ENCODE peak calls at places on chromosomes 1 and 21, in six cellular contexts. P is esophagus squamous epithelium; Y is PC-3; J is substantia nigra; W is CD4-positive, alpha-beta T cell; E is kidney. Z is an unnamed sample.

GRCh38 chr1:233211595-233211994 is 83.9 kb downstream of the PCNX2 start:
- DNase-seq in P (no peak), E (no peak), Y (peak; percentile 14), J (no peak), W (no peak), Z (no peak)

GRCh38 chr1:32101233-32101681 is 6.6 kb upstream of the KPNA6 start:
- DNase-seq in J (no peak), Y (peak; percentile 73), P (no peak), E (no peak), W (no peak), Z (no peak)

GRCh38 chr1:89847191-89847729 is 26.4 kb downstream of the LRRC8D start:
- DNase-seq in P (no peak), E (no peak), Y (no peak), J (no peak), W (no peak), Z (no peak)

GRCh38 chr21:46368533-46369285 is 44.8 kb downstream of the PCNT start:
- DNase-seq in J (no peak), W (peak; percentile 6), E (no peak), Y (no peak), P (no peak), Z (peak; percentile 71)

GRCh38 chr1:211036701-211037494 is 97.0 kb downstream of the KCNH1 start:
- DNase-seq in J (no peak), P (no peak), W (no peak), Y (peak; percentile 71), E (no peak), Z (no peak)

GRCh38 chr1:17607644-17608581 is 68.4 kb downstream of the ARHGEF10L start:
- DNase-seq in Y (no peak), W (no peak), E (no peak), P (no peak), J (no peak), Z (no peak)

GRCh38 chr1:87781589-87781988 is 452.9 kb downstream of the LMO4 start:
- DNase-seq in J (no peak), W (no peak), Y (no peak), P (no peak), E (no peak), Z (no peak)

GRCh38 chr21:38170283-38170682 is 86.5 kb upstream of the KCNJ15 start:
- DNase-seq in W (no peak), Y (peak; percentile 66), E (no peak), J (no peak), P (no peak), Z (no peak)

GRCh38 chr1:83897516-83897915 is 101.4 kb downstream of the TTLL7 start:
- DNase-seq in J (no peak), E (no peak), W (no peak), P (no peak), Y (no peak), Z (no peak)

GRCh38 chr1:223670458-223671159 is 5.1 kb upstream of the CAPN8 start:
- DNase-seq in Y (peak; percentile 77), J (no peak), E (no peak), W (no peak), P (no peak), Z (no peak)

GRCh38 chr21:29077651-29078090 is 4.2 kb upstream of the CCT8 start:
- DNase-seq in Y (peak; percentile 26), P (no peak), W (no peak), E (no peak), J (no peak), Z (no peak)

DNA sequence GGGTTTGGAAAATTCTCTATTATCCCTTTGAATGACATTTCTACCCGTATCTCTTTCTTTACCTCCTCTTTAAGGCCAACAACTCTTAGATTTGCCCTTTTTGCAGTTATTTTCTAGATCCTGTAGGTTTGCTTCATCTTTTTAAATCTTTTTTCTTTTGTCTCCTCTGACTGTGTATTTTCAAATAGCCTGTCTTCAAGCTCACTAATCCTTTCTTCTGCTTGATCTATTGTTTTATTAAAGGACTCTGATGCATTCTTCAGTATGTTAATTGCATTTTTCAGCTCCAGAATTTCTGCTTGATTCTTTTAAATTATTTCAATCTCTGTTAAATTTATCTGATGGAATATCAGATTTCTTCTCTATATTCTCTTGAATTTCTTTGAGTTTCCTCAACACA is 324.3 kb downstream of the PLA2G4A start:
- DNase-seq in W (no peak), J (no peak), Y (no peak), P (no peak), E (no peak), Z (no peak)
- H3K27ac ChIP-seq in W (no peak overlapping the region), J (no peak overlapping the region), Y (no peak overlapping the region), P (no peak overlapping the region), E (no peak overlapping the region), Z (no peak overlapping the region)

DNA sequence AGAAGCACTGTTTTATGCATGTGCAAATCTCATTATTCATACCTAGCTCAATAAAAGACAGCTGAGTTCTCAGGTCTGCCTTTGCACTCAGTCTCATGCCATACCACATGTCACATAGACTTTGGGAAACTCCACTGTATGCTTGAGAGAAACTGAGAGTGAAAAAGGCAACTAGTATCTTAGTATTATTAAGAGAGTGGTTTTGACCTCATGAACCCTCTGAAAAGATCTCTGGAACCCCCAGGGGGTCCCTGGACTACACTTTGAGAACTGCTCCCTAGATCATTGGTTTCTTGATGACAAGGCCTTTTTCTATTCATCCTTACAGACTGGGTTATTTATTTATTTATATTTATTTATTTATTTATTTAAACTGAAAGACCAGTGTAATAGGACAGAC is 3.7 kb upstream of the RHEX start:
- DNase-seq in W (no peak), E (no peak), P (no peak), Y (no peak), J (no peak), Z (no peak)
- H3K27ac ChIP-seq in W (no peak overlapping the region), E (no peak overlapping the region), P (no peak overlapping the region), Y (no peak overlapping the region), J (no peak overlapping the region), Z (no peak overlapping the region)

GRCh38 chr1:108560143-108560429 is 186 bp downstream of the EEIG2 start:
- DNase-seq in Y (peak; percentile 22), E (no peak), P (no peak), J (no peak), W (no peak), Z (no peak)
- H3K27ac ChIP-seq in Y (no peak overlapping the region), E (no peak overlapping the region), P (peak overlapping the region; percentile 79), J (no peak overlapping the region), W (no peak overlapping the region), Z (peak overlapping the region; percentile 33)

GRCh38 chr1:115364776-115365155 is 26.7 kb upstream of the NGF start:
- DNase-seq in Y (no peak), J (no peak), E (no peak), P (no peak), W (no peak), Z (no peak)

GRCh38 chr1:115365738-115366137 is 27.7 kb upstream of the NGF start:
- DNase-seq in W (no peak), Y (no peak), P (no peak), E (peak; percentile 69), J (no peak), Z (no peak)

GRCh38 chr1:115363171-115363570 is 25.1 kb upstream of the NGF start:
- DNase-seq in P (no peak), Y (no peak), E (no peak), W (no peak), J (no peak), Z (no peak)

GRCh38 chr1:115364044-115364775 is 26.2 kb upstream of the NGF start:
- DNase-seq in W (no peak), P (no peak), Y (no peak), E (peak; percentile 75), J (no peak), Z (no peak)
- H3K27ac ChIP-seq in W (no peak overlapping the region), P (peak overlapping the region; percentile 44), Y (no peak overlapping the region), E (peak overlapping the region; percentile 32), J (no peak overlapping the region), Z (no peak overlapping the region)

GRCh38 chr1:226987179-226987536 is 47.1 kb downstream of the COQ8A start:
- DNase-seq in Y (no peak), W (no peak), J (no peak), P (no peak), E (peak; percentile 61), Z (no peak)

GRCh38 chr1:226987623-226988336 is 47.7 kb downstream of the COQ8A start:
- DNase-seq in P (no peak), J (no peak), W (no peak), Y (no peak), E (peak; percentile 66), Z (no peak)

GRCh38 chr1:226990133-226990716 is 50.1 kb downstream of the COQ8A start:
- DNase-seq in P (no peak), W (no peak), J (no peak), Y (no peak), E (peak; percentile 47), Z (no peak)

GRCh38 chr1:226988337-226988672 is 48.2 kb downstream of the COQ8A start:
- DNase-seq in E (no peak), Y (peak; percentile 65), J (no peak), P (no peak), W (no peak), Z (no peak)

DNA sequence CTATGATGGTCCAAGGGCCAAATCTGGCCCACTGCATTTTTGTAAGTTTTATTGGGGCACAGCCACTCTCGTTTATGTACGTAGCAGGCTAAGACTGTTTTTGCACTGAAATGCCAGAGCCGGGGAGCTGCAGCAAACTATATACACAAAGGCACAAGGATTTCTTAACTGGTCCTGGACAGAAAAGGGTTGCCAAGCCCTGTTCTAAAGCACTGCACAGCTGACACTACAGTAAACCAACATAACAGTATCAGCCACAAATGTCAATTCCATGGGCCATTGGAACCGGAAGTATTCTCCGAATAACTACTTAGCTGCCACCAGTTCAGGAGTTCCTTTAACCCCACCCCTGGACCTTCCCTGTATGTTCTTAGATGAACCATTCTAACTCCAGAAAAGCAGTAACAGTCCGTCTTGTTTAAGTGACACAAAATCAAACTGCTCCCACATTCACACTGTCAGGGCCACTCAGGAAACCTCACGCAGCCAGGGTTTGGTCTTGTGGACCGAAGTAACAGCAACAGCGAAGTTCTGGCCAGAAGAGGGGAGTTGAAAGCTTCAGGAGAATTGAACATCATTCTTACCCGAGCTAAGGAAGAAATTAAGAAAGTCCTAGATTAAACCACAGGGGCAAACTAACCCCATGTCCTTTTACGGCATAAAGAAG is 49.1 kb downstream of the COQ8A start:
- DNase-seq in P (no peak), Y (no peak), E (no peak), J (no peak), W (no peak), Z (no peak)
- H3K27ac ChIP-seq in P (peak overlapping the region; percentile 69), Y (no peak overlapping the region), E (no peak overlapping the region), J (no peak overlapping the region), W (no peak overlapping the region), Z (no peak overlapping the region)

GRCh38 chr1:198655464-198656121 is 16.8 kb downstream of the PTPRC start:
- DNase-seq in P (no peak), J (no peak), W (no peak), E (no peak), Y (no peak), Z (no peak)
- H3K27ac ChIP-seq in P (peak overlapping the region; percentile 54), J (no peak overlapping the region), W (peak overlapping the region; percentile 81), E (no peak overlapping the region), Y (peak overlapping the region; percentile 99), Z (no peak overlapping the region)

GRCh38 chr1:19866758-19867157 is 15.4 kb upstream of the OTUD3 start:
- DNase-seq in W (no peak), Y (peak; percentile 80), E (no peak), P (no peak), J (no peak), Z (no peak)
- H3K27ac ChIP-seq in W (no peak overlapping the region), Y (peak overlapping the region; percentile 61), E (no peak overlapping the region), P (no peak overlapping the region), J (no peak overlapping the region), Z (no peak overlapping the region)

GRCh38 chr1:236069796-236070195 is 4.9 kb upstream of the NID1 start:
- DNase-seq in Y (no peak), E (no peak), P (no peak), W (no peak), J (no peak), Z (no peak)
- H3K27ac ChIP-seq in Y (no peak overlapping the region), E (no peak overlapping the region), P (no peak overlapping the region), W (no peak overlapping the region), J (no peak overlapping the region), Z (no peak overlapping the region)